ENCODE peak calls at places on chromosomes 7 and 10, in seven cellular contexts. One of them, this sample, is unnamed.

GRCh38 chr7:422191-422885 is 97.3 kb downstream of the PDGFA start:
- DNase-seq in GM04504: no peak
- DNase-seq in NCI-H187 treated with DMSO at 0.1 percent for 48 hours: no peak
- DNase-seq in B cell: no peak
- DNase-seq in nucleus accumbens: no peak
- DNase-seq in NCI-H446 treated with DMSO at 0.1 percent for 48 hours: no peak
- DNase-seq in fibroblast of lung: no peak
- DNase-seq in this sample: no peak

GRCh38 chr10:43980715-43981114 is 332.0 kb upstream of the ZNF32 start:
- DNase-seq in GM04504: no peak
- DNase-seq in NCI-H187 treated with DMSO at 0.1 percent for 48 hours: no peak
- DNase-seq in B cell: no peak
- DNase-seq in nucleus accumbens: no peak
- DNase-seq in NCI-H446 treated with DMSO at 0.1 percent for 48 hours: no peak
- DNase-seq in fibroblast of lung: no peak
- DNase-seq in this sample: no peak

GRCh38 chr7:24819916-24820689 is 62.8 kb upstream of the GSDME start:
- DNase-seq in GM04504: peak; percentile 85
- DNase-seq in NCI-H187 treated with DMSO at 0.1 percent for 48 hours: peak; percentile 69
- DNase-seq in B cell: peak; percentile 54
- DNase-seq in nucleus accumbens: peak; percentile 72
- DNase-seq in NCI-H446 treated with DMSO at 0.1 percent for 48 hours: peak; percentile 54
- DNase-seq in fibroblast of lung: peak; percentile 92
- DNase-seq in this sample: peak; percentile 94

GRCh38 chr10:113027574-113028392 is 77.7 kb downstream of the TCF7L2 start:
- DNase-seq in GM04504: no peak
- DNase-seq in NCI-H187 treated with DMSO at 0.1 percent for 48 hours: no peak
- DNase-seq in B cell: no peak
- DNase-seq in nucleus accumbens: peak; percentile 16
- DNase-seq in NCI-H446 treated with DMSO at 0.1 percent for 48 hours: no peak
- DNase-seq in fibroblast of lung: peak; percentile 18
- DNase-seq in this sample: no peak

GRCh38 chr7:80804581-80804980 is 114.3 kb downstream of the SEMA3C start:
- DNase-seq in GM04504: no peak
- DNase-seq in NCI-H187 treated with DMSO at 0.1 percent for 48 hours: no peak
- DNase-seq in B cell: no peak
- DNase-seq in nucleus accumbens: no peak
- DNase-seq in NCI-H446 treated with DMSO at 0.1 percent for 48 hours: no peak
- DNase-seq in fibroblast of lung: no peak
- DNase-seq in this sample: no peak

GRCh38 chr7:36393826-36394225 is 4.2 kb downstream of the ANLN start:
- DNase-seq in GM04504: no peak
- DNase-seq in NCI-H187 treated with DMSO at 0.1 percent for 48 hours: no peak
- DNase-seq in B cell: no peak
- DNase-seq in nucleus accumbens: no peak
- DNase-seq in NCI-H446 treated with DMSO at 0.1 percent for 48 hours: no peak
- DNase-seq in fibroblast of lung: no peak
- DNase-seq in this sample: no peak

GRCh38 chr7:85770332-85770731 is 583.5 kb upstream of the SEMA3D start:
- DNase-seq in GM04504: peak; percentile 47
- DNase-seq in NCI-H187 treated with DMSO at 0.1 percent for 48 hours: no peak
- DNase-seq in B cell: no peak
- DNase-seq in nucleus accumbens: no peak
- DNase-seq in NCI-H446 treated with DMSO at 0.1 percent for 48 hours: no peak
- DNase-seq in fibroblast of lung: peak; percentile 79
- DNase-seq in this sample: no peak

GRCh38 chr10:97012470-97012869 is 173.3 kb downstream of the SLIT1 start:
- DNase-seq in GM04504: no peak
- DNase-seq in NCI-H187 treated with DMSO at 0.1 percent for 48 hours: no peak
- DNase-seq in B cell: no peak
- DNase-seq in nucleus accumbens: no peak
- DNase-seq in NCI-H446 treated with DMSO at 0.1 percent for 48 hours: no peak
- DNase-seq in fibroblast of lung: no peak
- DNase-seq in this sample: no peak

GRCh38 chr7:78080241-78080640 is 281.7 kb downstream of the PHTF2 start:
- DNase-seq in GM04504: no peak
- DNase-seq in NCI-H187 treated with DMSO at 0.1 percent for 48 hours: no peak
- DNase-seq in B cell: no peak
- DNase-seq in nucleus accumbens: no peak
- DNase-seq in NCI-H446 treated with DMSO at 0.1 percent for 48 hours: no peak
- DNase-seq in fibroblast of lung: no peak
- DNase-seq in this sample: no peak

GRCh38 chr7:105270117-105270516 is 118.6 kb downstream of the SRPK2 start:
- DNase-seq in GM04504: no peak
- DNase-seq in NCI-H187 treated with DMSO at 0.1 percent for 48 hours: no peak
- DNase-seq in B cell: no peak
- DNase-seq in nucleus accumbens: peak; percentile 10
- DNase-seq in NCI-H446 treated with DMSO at 0.1 percent for 48 hours: no peak
- DNase-seq in fibroblast of lung: no peak
- DNase-seq in this sample: no peak

GRCh38 chr7:108351715-108352114 is 104.5 kb downstream of the NRCAM start:
- DNase-seq in GM04504: no peak
- DNase-seq in NCI-H187 treated with DMSO at 0.1 percent for 48 hours: peak; percentile 80
- DNase-seq in B cell: no peak
- DNase-seq in nucleus accumbens: no peak
- DNase-seq in NCI-H446 treated with DMSO at 0.1 percent for 48 hours: peak; percentile 19
- DNase-seq in fibroblast of lung: peak; percentile 40
- DNase-seq in this sample: no peak

GRCh38 chr7:157961731-157962457 is 625.1 kb downstream of the DNAJB6 start:
- DNase-seq in GM04504: no peak
- DNase-seq in NCI-H187 treated with DMSO at 0.1 percent for 48 hours: peak; percentile 37
- DNase-seq in B cell: no peak
- DNase-seq in nucleus accumbens: no peak
- DNase-seq in NCI-H446 treated with DMSO at 0.1 percent for 48 hours: no peak
- DNase-seq in fibroblast of lung: no peak
- DNase-seq in this sample: no peak

GRCh38 chr7:156034397-156034796 is 222.1 kb upstream of the SHH start:
- DNase-seq in GM04504: no peak
- DNase-seq in NCI-H187 treated with DMSO at 0.1 percent for 48 hours: no peak
- DNase-seq in B cell: no peak
- DNase-seq in nucleus accumbens: no peak
- DNase-seq in NCI-H446 treated with DMSO at 0.1 percent for 48 hours: no peak
- DNase-seq in fibroblast of lung: no peak
- DNase-seq in this sample: no peak

GRCh38 chr7:122532406-122533269 is 166.3 kb downstream of the RNF133 start:
- DNase-seq in GM04504: no peak
- DNase-seq in NCI-H187 treated with DMSO at 0.1 percent for 48 hours: no peak
- DNase-seq in B cell: no peak
- DNase-seq in nucleus accumbens: no peak
- DNase-seq in NCI-H446 treated with DMSO at 0.1 percent for 48 hours: no peak
- DNase-seq in fibroblast of lung: peak; percentile 43
- DNase-seq in this sample: no peak

This sample was measured in posterior cingulate gyrus.